ENCODE peak calls at places on chromosomes 12 and 14, in four cellular contexts. One of them, this sample, is unnamed.

GRCh38 chr12:103144278-103144677 is 186.8 kb downstream of the ASCL1 start:
- DNase-seq in HFFc6: no peak
- DNase-seq in psoas muscle: no peak
- DNase-seq in activated gamma-delta T cell treated with Interleukin-2 at 50 U/mL for 16 hours: no peak
- DNase-seq in this sample: no peak

GRCh38 chr14:34147461-34147860 is 196.6 kb upstream of the EGLN3 start:
- DNase-seq in HFFc6: no peak
- DNase-seq in psoas muscle: no peak
- DNase-seq in activated gamma-delta T cell treated with Interleukin-2 at 50 U/mL for 16 hours: no peak
- DNase-seq in this sample: no peak

GRCh38 chr12:6458281-6459003 is 6.6 kb downstream of the TAPBPL start:
- DNase-seq in HFFc6: no peak
- DNase-seq in psoas muscle: no peak
- DNase-seq in activated gamma-delta T cell treated with Interleukin-2 at 50 U/mL for 16 hours: no peak
- DNase-seq in this sample: no peak

GRCh38 chr14:32480337-32480736 is 151.2 kb downstream of the AKAP6 start:
- DNase-seq in HFFc6: peak; percentile 36
- DNase-seq in psoas muscle: no peak
- DNase-seq in activated gamma-delta T cell treated with Interleukin-2 at 50 U/mL for 16 hours: no peak
- DNase-seq in this sample: no peak

GRCh38 chr12:78818487-78818886 is 46.1 kb upstream of the SYT1 start:
- DNase-seq in HFFc6: no peak
- DNase-seq in psoas muscle: no peak
- DNase-seq in activated gamma-delta T cell treated with Interleukin-2 at 50 U/mL for 16 hours: no peak
- DNase-seq in this sample: no peak

GRCh38 chr12:7609480-7609879 is 56.2 kb downstream of the APOBEC1 start:
- DNase-seq in HFFc6: no peak
- DNase-seq in psoas muscle: no peak
- DNase-seq in activated gamma-delta T cell treated with Interleukin-2 at 50 U/mL for 16 hours: no peak
- DNase-seq in this sample: no peak

GRCh38 chr14:83575301-83575700 is 1954.6 kb upstream of the FLRT2 start:
- DNase-seq in HFFc6: no peak
- DNase-seq in psoas muscle: no peak
- DNase-seq in activated gamma-delta T cell treated with Interleukin-2 at 50 U/mL for 16 hours: no peak
- DNase-seq in this sample: no peak

GRCh38 chr12:105385141-105385540 is 54.6 kb downstream of the C12orf75 start:
- DNase-seq in HFFc6: peak; percentile 72
- DNase-seq in psoas muscle: no peak
- DNase-seq in activated gamma-delta T cell treated with Interleukin-2 at 50 U/mL for 16 hours: no peak
- DNase-seq in this sample: no peak

GRCh38 chr12:123384318-123384993 is 524 bp downstream of the KMT5A start:
- DNase-seq in HFFc6: no peak
- DNase-seq in psoas muscle: no peak
- DNase-seq in activated gamma-delta T cell treated with Interleukin-2 at 50 U/mL for 16 hours: peak; percentile 14
- DNase-seq in this sample: no peak

GRCh38 chr14:33357225-33358010 is 418.7 kb downstream of the NPAS3 start:
- DNase-seq in HFFc6: no peak
- DNase-seq in psoas muscle: no peak
- DNase-seq in activated gamma-delta T cell treated with Interleukin-2 at 50 U/mL for 16 hours: no peak
- DNase-seq in this sample: no peak

GRCh38 chr14:24311837-24312615 is 724 bp downstream of the LTB4R start:
- DNase-seq in HFFc6: peak; percentile 13
- DNase-seq in psoas muscle: no peak
- DNase-seq in activated gamma-delta T cell treated with Interleukin-2 at 50 U/mL for 16 hours: no peak
- DNase-seq in this sample: peak; percentile 10

GRCh38 chr14:74647834-74648361 is 35.9 kb upstream of the LTBP2 start:
- DNase-seq in HFFc6: no peak
- DNase-seq in psoas muscle: no peak
- DNase-seq in activated gamma-delta T cell treated with Interleukin-2 at 50 U/mL for 16 hours: no peak
- DNase-seq in this sample: peak; percentile 38

GRCh38 chr14:50363734-50364113 is 33.0 kb downstream of the CDKL1 start:
- DNase-seq in HFFc6: no peak
- DNase-seq in psoas muscle: no peak
- DNase-seq in activated gamma-delta T cell treated with Interleukin-2 at 50 U/mL for 16 hours: peak; percentile 42
- DNase-seq in this sample: no peak

GRCh38 chr12:116241157-116241772 is 36.2 kb downstream of the MED13L start:
- DNase-seq in HFFc6: no peak
- DNase-seq in psoas muscle: no peak
- DNase-seq in activated gamma-delta T cell treated with Interleukin-2 at 50 U/mL for 16 hours: no peak
- DNase-seq in this sample: peak; percentile 30

GRCh38 chr14:62001988-62002387 is 239.8 kb downstream of the SNAPC1 start:
- DNase-seq in HFFc6: no peak
- DNase-seq in psoas muscle: no peak
- DNase-seq in activated gamma-delta T cell treated with Interleukin-2 at 50 U/mL for 16 hours: no peak
- DNase-seq in this sample: no peak

GRCh38 chr12:24996102-24996797 is 47.3 kb upstream of the BCAT1 start:
- DNase-seq in HFFc6: no peak
- DNase-seq in psoas muscle: no peak
- DNase-seq in activated gamma-delta T cell treated with Interleukin-2 at 50 U/mL for 16 hours: no peak
- DNase-seq in this sample: no peak

GRCh38 chr12:66087365-66087943 is 43.1 kb downstream of the LLPH start:
- DNase-seq in HFFc6: peak; percentile 65
- DNase-seq in psoas muscle: peak; percentile 39
- DNase-seq in activated gamma-delta T cell treated with Interleukin-2 at 50 U/mL for 16 hours: peak; percentile 40
- DNase-seq in this sample: peak; percentile 34

GRCh38 chr12:47302111-47302597 is 222.4 kb upstream of the AMIGO2 start:
- DNase-seq in HFFc6: no peak
- DNase-seq in psoas muscle: no peak
- DNase-seq in activated gamma-delta T cell treated with Interleukin-2 at 50 U/mL for 16 hours: no peak
- DNase-seq in this sample: no peak

GRCh38 chr12:118183155-118183554 is 47.2 kb downstream of the PEBP1 start:
- DNase-seq in HFFc6: no peak
- DNase-seq in psoas muscle: no peak
- DNase-seq in activated gamma-delta T cell treated with Interleukin-2 at 50 U/mL for 16 hours: no peak
- DNase-seq in this sample: no peak

GRCh38 chr14:40842816-40843215 is 763.9 kb upstream of the LRFN5 start:
- DNase-seq in HFFc6: no peak
- DNase-seq in psoas muscle: no peak
- DNase-seq in activated gamma-delta T cell treated with Interleukin-2 at 50 U/mL for 16 hours: no peak
- DNase-seq in this sample: no peak

GRCh38 chr12:3040026-3040656 is 37.0 kb upstream of the TSPAN9 start:
- DNase-seq in HFFc6: no peak
- DNase-seq in psoas muscle: no peak
- DNase-seq in activated gamma-delta T cell treated with Interleukin-2 at 50 U/mL for 16 hours: no peak
- DNase-seq in this sample: no peak

GRCh38 chr12:82817368-82817767 is 130.7 kb downstream of the TMTC2 start:
- DNase-seq in HFFc6: no peak
- DNase-seq in psoas muscle: no peak
- DNase-seq in activated gamma-delta T cell treated with Interleukin-2 at 50 U/mL for 16 hours: no peak
- DNase-seq in this sample: peak; percentile 65

GRCh38 chr12:6178981-6179761 is 21.0 kb upstream of the CD9 start:
- DNase-seq in HFFc6: peak; percentile 66
- DNase-seq in psoas muscle: no peak
- DNase-seq in activated gamma-delta T cell treated with Interleukin-2 at 50 U/mL for 16 hours: no peak
- DNase-seq in this sample: no peak

GRCh38 chr12:70028918-70029317 is 203.9 kb downstream of the MYRFL start:
- DNase-seq in HFFc6: no peak
- DNase-seq in psoas muscle: no peak
- DNase-seq in activated gamma-delta T cell treated with Interleukin-2 at 50 U/mL for 16 hours: no peak
- DNase-seq in this sample: no peak

GRCh38 chr12:120439646-120440247 is 1.8 kb downstream of the COX6A1 start:
- DNase-seq in HFFc6: peak; percentile 26
- DNase-seq in psoas muscle: peak; percentile 42
- DNase-seq in activated gamma-delta T cell treated with Interleukin-2 at 50 U/mL for 16 hours: peak; percentile 76
- DNase-seq in this sample: peak; percentile 60

GRCh38 chr12:121711925-121712461 is 559 bp upstream of the TMEM120B start:
- DNase-seq in HFFc6: peak; percentile 25
- DNase-seq in psoas muscle: peak; percentile 52
- DNase-seq in activated gamma-delta T cell treated with Interleukin-2 at 50 U/mL for 16 hours: no peak
- DNase-seq in this sample: no peak

GRCh38 chr12:30811966-30812365 is 57.2 kb upstream of the CAPRIN2 start:
- DNase-seq in HFFc6: no peak
- DNase-seq in psoas muscle: no peak
- DNase-seq in activated gamma-delta T cell treated with Interleukin-2 at 50 U/mL for 16 hours: no peak
- DNase-seq in this sample: no peak

GRCh38 chr14:101185946-101186345 is 282.4 kb upstream of the RTL1 start:
- DNase-seq in HFFc6: no peak
- DNase-seq in psoas muscle: no peak
- DNase-seq in activated gamma-delta T cell treated with Interleukin-2 at 50 U/mL for 16 hours: no peak
- DNase-seq in this sample: no peak

GRCh38 chr12:120010661-120011230 is 21.7 kb downstream of the BICDL1 start:
- DNase-seq in HFFc6: no peak
- DNase-seq in psoas muscle: no peak
- DNase-seq in activated gamma-delta T cell treated with Interleukin-2 at 50 U/mL for 16 hours: peak; percentile 19
- DNase-seq in this sample: no peak

GRCh38 chr12:120339256-120339655 is 11.7 kb upstream of the PLA2G1B start:
- DNase-seq in HFFc6: no peak
- DNase-seq in psoas muscle: no peak
- DNase-seq in activated gamma-delta T cell treated with Interleukin-2 at 50 U/mL for 16 hours: no peak
- DNase-seq in this sample: no peak

GRCh38 chr12:93757792-93758694 is 80.9 kb downstream of the CRADD start:
- DNase-seq in HFFc6: no peak
- DNase-seq in psoas muscle: no peak
- DNase-seq in activated gamma-delta T cell treated with Interleukin-2 at 50 U/mL for 16 hours: no peak
- DNase-seq in this sample: no peak

GRCh38 chr14:64763801-64764511 is 59.7 kb downstream of the PLEKHG3 start:
- DNase-seq in HFFc6: peak; percentile 42
- DNase-seq in psoas muscle: no peak
- DNase-seq in activated gamma-delta T cell treated with Interleukin-2 at 50 U/mL for 16 hours: no peak
- DNase-seq in this sample: no peak

This sample was measured in cerebellum.